ENCODE peak calls at places on chromosomes 5 and 9, in nine cellular contexts. U is AG09309; Q is heart left ventricle; P is CD8-positive, alpha-beta T cell; B is fibroblast of pulmonary artery; I is left lung; H is sigmoid colon; Y is vagina; F is DND-41. W is an unnamed sample.

GRCh38 chr5:5188377-5189020 is 48.4 kb downstream of the ADAMTS16 start:
- DNase-seq in U (no peak), Q (no peak), P (no peak), B (no peak), I (no peak), H (no peak), Y (no peak), F (no peak), W (no peak)

GRCh38 chr5:154243736-154244135 is 53.2 kb downstream of the GALNT10 start:
- DNase-seq in U (no peak), Q (no peak), P (no peak), B (peak; percentile 23), I (no peak), H (no peak), Y (no peak), F (no peak), W (peak; percentile 49)

GRCh38 chr9:27261517-27262211 is 35.3 kb downstream of the EQTN start:
- DNase-seq in U (no peak), Q (no peak), P (no peak), B (no peak), I (no peak), H (no peak), Y (no peak), F (no peak), W (peak; percentile 40)

GRCh38 chr9:106619211-106619610 is 243.8 kb upstream of the ZNF462 start:
- DNase-seq in U (no peak), Q (no peak), P (no peak), B (peak; percentile 8), I (no peak), H (no peak), Y (no peak), F (no peak), W (no peak)

GRCh38 chr5:14202462-14202861 is 59.3 kb downstream of the TRIO start:
- DNase-seq in U (no peak), Q (no peak), P (no peak), B (peak; percentile 72), I (no peak), H (no peak), Y (no peak), F (no peak), W (peak; percentile 64)

GRCh38 chr5:118984602-118985001 is 3.7 kb downstream of the DTWD2 start:
- DNase-seq in U (peak; percentile 62), Q (no peak), P (no peak), B (peak; percentile 16), I (no peak), H (no peak), Y (no peak), F (no peak), W (peak; percentile 36)

GRCh38 chr9:82987790-82988189 is 75.2 kb downstream of the RASEF start:
- DNase-seq in U (no peak), Q (no peak), P (no peak), B (no peak), I (no peak), H (no peak), Y (no peak), F (no peak), W (no peak)

GRCh38 chr5:175922192-175922885 is 45.8 kb downstream of the THOC3 start:
- DNase-seq in U (peak; percentile 96), Q (no peak), P (no peak), B (peak; percentile 74), I (no peak), H (no peak), Y (no peak), F (no peak), W (peak; percentile 96)

GRCh38 chr5:234450-234849 is 16.3 kb downstream of the SDHA start:
- DNase-seq in U (no peak), Q (no peak), P (no peak), B (no peak), I (no peak), H (no peak), Y (no peak), F (no peak), W (no peak)

GRCh38 chr9:4796988-4797956 is 4.5 kb downstream of the RCL1 start:
- DNase-seq in U (no peak), Q (no peak), P (no peak), B (peak; percentile 62), I (no peak), H (no peak), Y (no peak), F (no peak), W (peak; percentile 62)

GRCh38 chr5:107456281-107456715 is 214.4 kb downstream of the EFNA5 start:
- DNase-seq in U (no peak), Q (no peak), P (no peak), B (no peak), I (no peak), H (no peak), Y (no peak), F (no peak), W (no peak)

GRCh38 chr5:83967417-83967816 is 246.8 kb upstream of the HAPLN1 start:
- DNase-seq in U (no peak), Q (no peak), P (no peak), B (no peak), I (no peak), H (no peak), Y (no peak), F (no peak), W (no peak)

GRCh38 chr5:55327281-55327680 is 19.5 kb downstream of the MTREX start:
- DNase-seq in U (no peak), Q (no peak), P (no peak), B (no peak), I (no peak), H (no peak), Y (no peak), F (no peak), W (no peak)

DNA sequence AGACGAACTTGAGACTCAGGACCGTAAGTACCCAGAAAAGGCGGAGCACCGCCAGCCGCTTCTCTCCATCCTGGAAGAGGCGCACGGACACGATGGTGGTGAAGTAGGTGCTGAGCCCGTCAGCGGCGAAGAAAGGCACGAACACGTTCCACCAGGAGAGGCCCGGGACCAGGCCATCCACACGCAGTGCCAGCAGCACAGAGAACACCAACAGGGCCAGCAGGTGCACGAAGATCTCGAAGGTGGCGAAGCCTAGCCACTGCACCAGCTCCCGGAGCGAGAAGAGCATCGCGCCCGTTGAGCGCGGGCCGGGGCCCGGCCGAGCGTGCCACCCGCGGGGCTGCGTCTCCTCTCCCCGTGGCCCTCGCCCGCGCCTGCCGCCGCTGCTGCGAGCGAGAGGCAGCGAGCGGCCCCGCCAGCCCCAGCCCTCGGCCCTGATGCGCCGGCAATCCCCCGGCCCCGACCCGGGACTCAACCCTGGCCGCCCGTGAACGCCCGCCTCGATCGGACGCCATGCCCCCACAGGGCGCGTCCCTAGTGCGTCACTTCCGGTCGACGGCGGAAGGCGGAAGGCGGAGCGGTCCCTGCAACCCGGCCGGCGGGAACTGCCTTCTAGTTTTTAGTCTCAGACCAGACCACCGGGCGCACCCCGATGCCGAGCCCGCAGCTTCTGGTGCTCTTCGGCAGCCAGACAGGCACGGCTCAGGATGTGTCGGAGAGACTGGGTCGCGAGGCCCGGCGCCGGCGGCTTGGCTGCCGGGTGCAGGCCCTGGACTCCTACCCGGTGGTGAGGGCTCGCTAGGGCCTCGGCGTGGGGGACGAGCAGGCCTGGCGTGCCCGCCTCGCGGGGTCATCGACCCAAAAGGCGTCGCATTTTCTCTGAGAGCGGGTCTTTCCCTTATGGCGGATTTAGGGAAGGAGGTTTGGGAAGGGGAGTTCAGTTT is at the start of the genes NDOR1 and TMEM203:
- DNase-seq in U (no peak), Q (peak; percentile 94), P (peak; percentile 95), B (peak; percentile 80), I (peak; percentile 99), H (peak; percentile 94), Y (no peak), F (peak; percentile 87), W (peak; percentile 76)
- H3K4me3 ChIP-seq in U (peak within 1 kb of the TSS; percentile 81), Q (peak within 1 kb of the TSS; percentile 98), P (peak within 1 kb of the TSS; percentile 94), B (peak within 1 kb of the TSS; percentile 91), I (peak within 1 kb of the TSS; percentile 96), H (peak within 1 kb of the TSS; percentile 93), Y (peak within 1 kb of the TSS; percentile 96), F (peak within 1 kb of the TSS; percentile 100), W (peak within 1 kb of the TSS; percentile 94)

DNA sequence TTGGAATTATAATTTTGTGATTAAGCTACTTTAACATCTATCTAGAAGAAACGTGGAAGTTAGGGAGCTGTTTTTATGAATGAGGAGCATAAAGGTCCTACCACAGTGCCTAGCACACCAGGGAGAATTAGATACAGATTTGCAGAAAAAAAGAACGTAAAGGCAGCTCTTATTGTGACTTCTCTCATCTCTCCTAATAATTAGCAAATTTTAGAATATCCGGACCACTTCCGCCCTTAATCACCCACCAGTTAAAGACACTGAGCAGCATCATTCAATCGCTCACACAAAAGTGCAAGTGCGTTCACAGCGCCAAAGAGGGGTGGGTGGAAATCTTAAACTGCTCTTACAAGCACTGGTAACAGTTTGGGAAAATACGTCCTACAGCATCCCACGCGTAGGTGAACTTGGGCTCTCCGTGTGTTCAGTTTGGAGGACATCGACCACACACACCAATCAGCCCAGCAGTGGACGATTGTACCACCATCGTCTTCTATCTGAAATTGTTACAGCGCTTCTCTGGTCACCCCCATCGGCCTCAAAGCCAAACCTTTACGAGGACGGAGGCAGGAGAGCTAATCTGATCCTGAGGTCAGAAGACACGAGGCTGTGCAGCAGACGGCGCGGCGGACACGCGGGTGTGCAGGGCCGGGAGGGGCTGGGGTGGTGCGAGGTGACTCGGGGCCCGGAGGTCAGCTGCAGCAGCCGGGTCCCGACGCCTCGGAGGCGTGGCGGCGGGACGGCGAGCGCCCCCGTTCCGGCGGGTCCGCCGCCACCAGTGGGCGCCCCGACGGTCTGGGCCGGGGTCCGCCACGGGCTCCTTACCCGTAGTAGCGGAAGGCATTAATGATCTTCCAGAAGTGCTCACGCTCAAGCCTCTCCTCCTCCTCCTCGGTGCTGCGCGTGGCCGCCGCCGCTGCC is 646 bp downstream of the CARNMT1 start:
- DNase-seq in U (no peak), Q (peak; percentile 67), P (peak; percentile 42), B (peak; percentile 35), I (peak; percentile 90), H (peak; percentile 86), Y (peak; percentile 90), F (peak; percentile 49), W (peak; percentile 44)
- TF ChIP-seq CTCF in U (peak; percentile 14), Q (no peak), P (no peak), B (no peak), I (no peak), H (no peak), Y (no peak), F (peak; percentile 23), W (no peak)

DNA sequence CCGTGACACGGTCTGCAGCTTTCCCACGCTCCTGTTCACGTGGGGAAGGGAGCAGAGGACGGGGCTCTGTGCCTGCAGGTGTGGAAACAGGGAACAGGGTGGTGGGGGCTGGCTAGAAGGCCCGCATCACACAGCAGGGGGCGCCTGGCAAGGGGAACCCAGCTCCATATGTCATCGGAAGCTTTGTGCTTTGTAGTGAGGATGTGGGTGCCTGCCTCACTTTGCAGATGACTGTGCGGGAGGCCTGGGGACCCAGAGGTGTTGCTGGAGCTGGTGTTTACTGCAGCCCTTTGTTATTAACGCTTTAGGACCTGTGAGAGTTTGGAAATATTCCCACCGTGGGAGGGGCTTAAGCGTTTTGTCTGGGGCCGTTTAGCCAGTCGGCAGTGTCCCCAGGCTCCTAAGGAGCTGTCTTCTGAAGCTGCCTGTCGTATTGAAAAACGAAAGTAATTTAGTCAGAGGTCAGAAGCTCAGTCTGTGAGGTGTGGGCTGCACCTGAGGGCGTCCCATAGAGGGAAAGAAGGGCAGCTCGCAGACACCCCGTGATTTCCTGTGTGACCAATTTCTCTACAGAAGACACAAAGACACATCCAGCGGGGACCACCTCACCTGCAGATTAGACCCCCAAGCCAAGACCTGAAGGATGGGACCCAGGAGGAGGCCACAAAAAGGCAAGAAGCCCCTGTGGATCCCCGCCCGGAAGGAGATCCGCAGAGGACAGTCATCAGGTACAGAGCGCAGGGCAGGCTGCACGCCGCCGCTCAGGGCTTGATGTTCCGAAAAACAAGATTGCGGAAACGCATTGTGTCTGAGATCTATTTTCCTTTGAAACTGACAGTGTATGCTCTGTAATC is 9.1 kb downstream of the MAN1B1 start:
- DNase-seq in U (no peak), Q (no peak), P (peak; percentile 86), B (no peak), I (no peak), H (no peak), Y (no peak), F (peak; percentile 89), W (no peak)
- H3K4me3 ChIP-seq in U (no peak overlapping the region), Q (no peak overlapping the region), P (peak overlapping the region; percentile 57), B (no peak overlapping the region), I (no peak overlapping the region), H (no peak overlapping the region), Y (no peak overlapping the region), F (peak overlapping the region; percentile 56), W (no peak overlapping the region)

GRCh38 chr5:179143446-179143845 is 83.3 kb downstream of the ZNF354C start:
- DNase-seq in U (no peak), Q (no peak), P (no peak), B (peak; percentile 31), I (no peak), H (no peak), Y (no peak), F (no peak), W (peak; percentile 54)
- TF ChIP-seq CTCF in U (peak; percentile 24), Q (peak; percentile 19), P (no peak), B (no peak), I (no peak), H (no peak), Y (no peak), F (no peak), W (peak; percentile 18)

W was measured in cardiac fibroblast.